ENCODE peak calls at places on chromosomes 16 and 17, in four cellular contexts. X is WTC11, R is tibial nerve, Z is fibroblast of lung. W is an unnamed sample.
A peak's percentile ranks its signal among the peaks of the same experiment; 100 is the strongest.

GRCh38 chr17:35907266-35907637 is 23.3 kb downstream of the RDM1 start:
- DNase-seq in X (no peak), R (no peak), Z (no peak), W (no peak)

GRCh38 chr16:2333772-2334379 is 6.7 kb downstream of the ABCA3 start:
- DNase-seq in X (no peak), R (no peak), Z (no peak), W (no peak)

GRCh38 chr16:23244122-23244521 is 58.0 kb upstream of the SCNN1B start:
- DNase-seq in X (no peak), R (no peak), Z (no peak), W (no peak)

GRCh38 chr17:8940866-8941471 is 24.5 kb downstream of the PIK3R5 start:
- DNase-seq in X (no peak), R (no peak), Z (no peak), W (no peak)

GRCh38 chr17:1491406-1492248 is 859 bp downstream of the MYO1C start:
- DNase-seq in X (peak; percentile 35), R (no peak), Z (peak; percentile 38), W (no peak)

GRCh38 chr17:82686366-82687324 is 11.9 kb downstream of the RAB40B start:
- DNase-seq in X (no peak), R (no peak), Z (no peak), W (no peak)

GRCh38 chr16:87765473-87765775 is 362 bp downstream of the KLHDC4 start:
- DNase-seq in X (no peak), R (no peak), Z (no peak), W (no peak)

GRCh38 chr17:10477701-10478100 is 8.3 kb upstream of the MYH4 start:
- DNase-seq in X (no peak), R (no peak), Z (no peak), W (no peak)

GRCh38 chr17:17562145-17562529 is 29.4 kb downstream of the PEMT start:
- DNase-seq in X (no peak), R (no peak), Z (no peak), W (no peak)
- TF ChIP-seq CTCF in X (no peak), R (no peak), Z (no peak), W (no peak)

DNA sequence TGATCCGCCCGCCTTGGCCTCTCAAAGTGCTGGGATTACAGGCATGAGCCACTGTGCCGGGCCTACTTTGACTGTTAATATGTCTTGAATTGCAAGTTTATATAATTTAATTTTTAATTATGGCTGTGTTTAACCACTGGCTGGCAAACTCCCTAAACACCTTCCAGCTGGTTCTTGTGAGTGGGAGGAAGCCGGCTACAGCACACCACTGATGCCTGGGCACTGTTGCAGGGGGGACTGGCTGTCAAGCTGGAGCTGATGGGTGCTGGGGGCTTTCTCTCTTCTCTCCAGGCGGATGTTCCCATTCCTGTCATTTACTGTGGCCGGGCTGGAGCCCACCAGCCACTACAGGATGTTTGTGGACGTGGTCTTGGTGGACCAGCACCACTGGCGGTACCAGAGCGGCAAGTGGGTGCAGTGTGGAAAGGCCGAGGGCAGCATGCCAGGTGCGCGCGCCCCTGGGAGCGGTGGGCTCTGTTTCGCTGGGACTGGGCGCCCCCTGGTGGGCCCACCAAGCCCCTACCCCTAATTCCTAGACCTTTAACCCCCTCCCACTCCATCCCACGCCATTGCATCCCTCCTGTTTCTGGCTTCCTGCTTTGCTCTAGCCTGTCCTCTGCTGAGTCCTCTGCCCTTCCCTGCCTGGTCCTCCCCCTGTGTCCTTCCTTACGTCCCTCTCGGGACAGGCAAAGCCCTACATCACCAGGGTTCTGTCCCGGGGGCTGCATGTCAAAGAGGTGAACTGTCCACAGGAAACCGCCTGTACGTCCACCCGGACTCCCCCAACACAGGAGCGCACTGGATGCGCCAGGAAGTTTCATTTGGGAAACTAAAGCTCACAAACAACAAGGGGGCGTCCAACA is 9.5 kb downstream of the TBX21 start:
- DNase-seq in X (peak; percentile 76), R (no peak), Z (no peak), W (no peak)
- TF ChIP-seq CTCF in X (peak; percentile 86), R (peak; percentile 44), Z (peak; percentile 36), W (no peak)

GRCh38 chr17:13491916-13492315 is 109.8 kb downstream of the HS3ST3A1 start:
- DNase-seq in X (no peak), R (no peak), Z (no peak), W (no peak)
- TF ChIP-seq CTCF in X (no peak), R (no peak), Z (no peak), W (no peak)

DNA sequence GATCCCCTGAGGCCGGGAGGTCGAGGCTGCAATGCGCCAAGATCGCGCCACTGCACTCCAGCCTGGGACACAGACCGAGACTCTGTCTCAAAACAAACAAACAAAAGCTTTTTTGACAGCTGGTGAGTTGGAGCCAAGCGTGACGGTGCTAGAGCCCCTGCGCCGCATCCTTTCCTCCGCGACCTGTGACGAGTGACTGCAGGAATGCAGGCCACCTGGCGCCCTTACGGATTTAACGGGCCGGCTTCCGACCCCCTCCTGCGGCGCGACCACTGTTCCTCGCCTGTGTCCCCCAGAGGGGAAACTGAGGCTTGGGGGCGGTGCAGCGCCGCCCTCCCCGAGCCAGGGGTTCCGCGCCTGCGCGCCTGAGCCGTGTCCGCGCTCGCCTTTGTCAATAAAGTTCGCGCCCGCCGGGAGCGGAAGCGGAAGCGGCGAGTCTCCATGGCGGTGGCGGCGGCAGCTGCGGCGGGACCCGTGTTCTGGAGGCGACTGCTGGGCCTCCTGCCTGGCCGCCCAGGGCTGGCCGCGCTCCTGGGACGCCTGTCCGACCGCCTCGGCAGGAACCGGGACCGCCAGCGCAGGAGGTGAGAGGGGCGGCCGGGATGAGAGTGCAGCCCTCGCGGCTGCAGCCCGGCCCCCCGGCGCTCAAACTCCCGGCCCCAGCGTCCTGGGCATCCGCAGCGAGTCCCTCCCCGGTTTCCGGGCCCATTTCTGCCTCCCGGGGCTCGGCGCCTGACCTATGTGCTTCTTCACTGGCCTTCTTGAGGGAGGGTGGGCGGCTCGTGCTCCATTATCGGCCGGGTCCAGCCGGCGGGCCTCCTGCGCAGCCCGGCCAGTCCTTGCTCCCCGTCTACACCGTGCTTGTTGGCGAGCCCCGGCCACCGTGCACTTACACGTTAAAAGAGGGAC is at the start of gene PGS1:
- DNase-seq in X (peak; percentile 70), R (peak; percentile 55), Z (peak; percentile 72), W (no peak)
- TF ChIP-seq CTCF in X (no peak), R (peak; percentile 50), Z (no peak), W (peak; percentile 5)

DNA sequence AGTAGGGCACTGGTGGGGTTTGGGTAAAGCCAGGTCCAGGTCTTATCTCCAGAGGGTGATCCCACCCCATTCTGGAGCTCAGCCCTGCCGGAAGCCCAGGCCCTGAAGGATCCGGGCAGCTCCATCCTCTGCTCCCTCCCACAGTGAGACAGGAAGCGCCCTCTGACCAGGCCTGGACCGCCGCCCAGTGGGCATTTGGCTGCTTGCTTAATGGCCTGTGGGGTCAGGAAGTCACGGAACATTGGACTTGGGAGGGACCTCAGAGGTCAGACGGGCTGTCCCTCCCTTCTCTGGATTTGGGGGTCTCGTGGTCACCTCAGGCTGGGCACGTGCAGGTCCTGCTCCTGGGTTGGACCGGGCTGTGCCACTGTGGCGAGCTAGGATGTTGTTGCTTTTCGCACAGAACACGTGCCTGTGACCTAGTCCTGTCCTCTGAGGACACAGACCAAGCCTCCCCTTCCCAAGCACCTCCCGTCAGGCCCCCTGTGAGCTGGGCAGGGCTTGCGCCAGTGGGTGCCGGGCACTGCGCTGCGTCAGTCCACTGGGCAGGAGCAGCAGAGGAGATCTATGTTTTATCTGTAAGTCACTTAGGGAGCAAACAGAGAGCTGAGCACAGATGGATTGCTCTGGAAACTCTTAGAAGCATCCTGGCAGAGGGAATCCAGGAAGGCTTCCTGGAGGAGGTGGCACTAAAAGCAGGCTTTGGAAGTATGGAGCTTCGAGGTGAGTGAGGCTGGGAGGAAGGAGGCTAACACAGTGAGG is 49.4 kb upstream of the GSE1 start:
- DNase-seq in X (no peak), R (peak; percentile 61), Z (peak; percentile 79), W (no peak)
- TF ChIP-seq CTCF in X (no peak), R (peak; percentile 37), Z (peak; percentile 17), W (no peak)

W was measured in esophagus squamous epithelium.